ENCODE peak calls at places on chromosomes 2 and 18, in eight cellular contexts. K is frontal cortex, U is A549, O is GM12865, G is neural progenitor cell, Z is midbrain, M is SW480, L is endodermal cell. V is an unnamed sample.
A peak's percentile ranks its signal among the peaks of the same experiment; 100 is the strongest.

GRCh38 chr18:63210531-63210930 is 109.0 kb downstream of the BCL2 start:
- DNase-seq in K (no peak), M (no peak), G (no peak), U (no peak), L (no peak), O (no peak), Z (no peak), V (no peak)

GRCh38 chr2:128686881-128687550 is 368.3 kb upstream of the HS6ST1 start:
- DNase-seq in M (no peak), L (peak; percentile 17), K (no peak), G (no peak), Z (no peak), O (no peak), U (no peak), V (no peak)

GRCh38 chr2:21676676-21677075 is 552.9 kb downstream of the TDRD15 start:
- DNase-seq in G (no peak), K (no peak), O (no peak), Z (no peak), M (no peak), L (no peak), U (no peak), V (no peak)

GRCh38 chr2:189933911-189934399 is 128.6 kb downstream of the MSTN start:
- DNase-seq in U (peak; percentile 70), G (no peak), Z (no peak), M (no peak), K (no peak), L (no peak), O (no peak), V (no peak)

GRCh38 chr2:127479219-127479825 is 47.0 kb downstream of the IWS1 start:
- DNase-seq in G (peak; percentile 70), U (peak; percentile 72), L (no peak), M (peak; percentile 64), O (peak; percentile 59), Z (peak; percentile 57), K (peak; percentile 28), V (no peak)

GRCh38 chr2:192194065-192194865 is 468 bp downstream of the TMEFF2 start:
- DNase-seq in G (no peak), O (no peak), L (peak; percentile 70), Z (no peak), U (no peak), M (no peak), K (no peak), V (peak; percentile 27)

GRCh38 chr18:22559414-22560282 is 141.9 kb upstream of the CTAGE1 start:
- DNase-seq in O (no peak), M (peak; percentile 71), G (peak; percentile 79), U (peak; percentile 59), Z (no peak), L (peak; percentile 85), K (no peak), V (peak; percentile 10)

GRCh38 chr2:218431878-218432277 is 13.0 kb downstream of the VIL1 start:
- DNase-seq in O (no peak), M (no peak), K (no peak), L (no peak), U (no peak), G (no peak), Z (no peak), V (no peak)

GRCh38 chr2:106572541-106573148 is 85.5 kb downstream of the CD8B2 start:
- DNase-seq in K (no peak), O (peak; percentile 19), M (peak; percentile 26), Z (no peak), G (peak; percentile 60), U (peak; percentile 44), L (peak; percentile 75), V (peak; percentile 41)

GRCh38 chr18:10515456-10515855 is 10.4 kb upstream of the NAPG start:
- DNase-seq in Z (no peak), G (no peak), L (no peak), U (no peak), O (no peak), M (no peak), K (no peak), V (no peak)

GRCh38 chr2:129734343-129735034 is 245.0 kb upstream of the RAB6C start:
- DNase-seq in M (no peak), L (peak; percentile 17), Z (no peak), K (no peak), U (no peak), O (no peak), G (no peak), V (no peak)

GRCh38 chr2:3600256-3600855 is 5.4 kb downstream of the COLEC11 start:
- DNase-seq in K (no peak), G (no peak), M (no peak), U (no peak), Z (no peak), O (no peak), L (no peak), V (no peak)

GRCh38 chr18:78240091-78240490 is 739.5 kb upstream of the SALL3 start:
- DNase-seq in O (no peak), M (no peak), U (no peak), K (no peak), Z (no peak), G (peak; percentile 48), L (no peak), V (peak; percentile 76)

GRCh38 chr2:46339676-46340459 is 42.7 kb downstream of the EPAS1 start:
- DNase-seq in G (no peak), U (no peak), K (no peak), Z (no peak), M (no peak), L (no peak), O (no peak), V (peak; percentile 69)

GRCh38 chr2:4499316-4499715 is 795.9 kb downstream of the DCDC2C start:
- DNase-seq in G (no peak), L (no peak), Z (no peak), K (no peak), U (no peak), M (no peak), O (no peak), V (no peak)

GRCh38 chr2:69453475-69454129 is 16.4 kb upstream of the NFU1 start:
- DNase-seq in M (no peak), K (no peak), O (peak; percentile 75), Z (no peak), L (no peak), U (no peak), G (no peak), V (peak; percentile 22)

GRCh38 chr18:62524443-62525200 is 1.8 kb downstream of the ZCCHC2 start:
- DNase-seq in Z (peak; percentile 58), M (peak; percentile 31), U (peak; percentile 33), K (peak; percentile 52), G (peak; percentile 75), L (peak; percentile 87), O (peak; percentile 74), V (peak; percentile 59)

GRCh38 chr2:173451137-173451536 is 96.5 kb downstream of the CDCA7 start:
- DNase-seq in L (no peak), O (peak; percentile 37), K (no peak), Z (no peak), M (no peak), G (no peak), U (no peak), V (no peak)

GRCh38 chr2:190190507-190190906 is 128.0 kb upstream of the MSTN start:
- DNase-seq in G (no peak), O (no peak), L (no peak), M (no peak), U (no peak), K (no peak), Z (no peak), V (no peak)

GRCh38 chr18:50008306-50008705 is 186.6 kb downstream of the MYO5B start:
- DNase-seq in U (no peak), K (no peak), L (no peak), M (no peak), G (no peak), O (no peak), Z (no peak), V (no peak)

GRCh38 chr18:42141439-42141838 is 186.4 kb downstream of the PIK3C3 start:
- DNase-seq in K (no peak), O (no peak), G (no peak), Z (no peak), U (peak; percentile 9), L (peak; percentile 50), M (no peak), V (peak; percentile 71)

GRCh38 chr2:78992451-78992806 is 33.1 kb upstream of the REG3G start:
- DNase-seq in K (no peak), Z (peak; percentile 17), O (no peak), U (peak; percentile 30), M (peak; percentile 33), L (peak; percentile 82), G (peak; percentile 66), V (peak; percentile 70)

GRCh38 chr18:61719676-61720075 is 173.1 kb downstream of the RNF152 start:
- DNase-seq in M (no peak), O (no peak), U (no peak), L (no peak), G (no peak), Z (no peak), K (no peak), V (no peak)

GRCh38 chr2:205683179-205683978 is 1.1 kb downstream of the NRP2 start:
- DNase-seq in Z (peak; percentile 30), G (no peak), L (peak; percentile 58), M (peak; percentile 29), U (no peak), O (no peak), K (no peak), V (no peak)

GRCh38 chr2:43427032-43427424 is 168.8 kb downstream of the THADA start:
- DNase-seq in K (no peak), L (no peak), Z (no peak), U (peak; percentile 13), M (no peak), O (peak; percentile 5), G (no peak), V (no peak)

GRCh38 chr2:121419081-121419699 is 111.5 kb upstream of the RNU4ATAC start:
- DNase-seq in K (no peak), U (no peak), Z (no peak), L (no peak), O (no peak), G (no peak), M (no peak), V (no peak)

GRCh38 chr18:77105021-77105420 is 27.6 kb downstream of the MBP start:
- DNase-seq in G (no peak), L (no peak), O (no peak), U (no peak), Z (no peak), M (no peak), K (no peak), V (no peak)

GRCh38 chr2:111898703-111899514 is 502 bp downstream of the MERTK start:
- DNase-seq in G (peak; percentile 68), O (no peak), L (no peak), K (no peak), Z (no peak), U (peak; percentile 18), M (no peak), V (no peak)

GRCh38 chr2:205885492-205886099 is 200.4 kb downstream of the INO80D start:
- DNase-seq in O (peak; percentile 74), M (peak; percentile 63), L (peak; percentile 98), G (peak; percentile 92), Z (peak; percentile 82), U (peak; percentile 81), K (peak; percentile 14), V (peak; percentile 69)

GRCh38 chr2:96824079-96824870 is 8.2 kb downstream of the CNNM3 start:
- DNase-seq in Z (no peak), M (no peak), K (no peak), G (no peak), L (no peak), U (peak; percentile 53), O (no peak), V (no peak)

GRCh38 chr2:21819475-21819874 is 695.7 kb downstream of the TDRD15 start:
- DNase-seq in L (no peak), M (no peak), O (no peak), U (no peak), Z (no peak), K (no peak), G (no peak), V (no peak)

GRCh38 chr18:70555046-70555445 is 266.2 kb downstream of the SOCS6 start:
- DNase-seq in Z (no peak), G (no peak), K (no peak), M (no peak), O (no peak), U (no peak), L (no peak), V (no peak)

GRCh38 chr2:43519711-43520221 is 76.1 kb downstream of the THADA start:
- DNase-seq in U (peak; percentile 39), Z (no peak), K (no peak), M (no peak), O (peak; percentile 9), G (peak; percentile 19), L (no peak), V (no peak)

GRCh38 chr2:101300164-101300563 is 8.3 kb downstream of the RNF149 start:
- DNase-seq in M (no peak), K (no peak), L (no peak), U (no peak), Z (no peak), G (no peak), O (no peak), V (peak; percentile 30)